ENCODE peak calls at places on chromosome 22, in four cellular contexts. One of them, this sample, is unnamed.

GRCh38 chr22:46392137-46392844 is 56.8 kb downstream of the TRMU start:
- DNase-seq in naive thymus-derived CD4-positive, alpha-beta T cell: no peak
- DNase-seq in tibial nerve: no peak
- DNase-seq in AG10803: no peak
- DNase-seq in this sample: no peak

GRCh38 chr22:19060356-19061009 is 61.7 kb downstream of the DGCR2 start:
- DNase-seq in tibial nerve: no peak
- DNase-seq in AG10803: no peak
- DNase-seq in naive thymus-derived CD4-positive, alpha-beta T cell: no peak
- DNase-seq in this sample: no peak

GRCh38 chr22:29989446-29989845 is 90.8 kb upstream of the HORMAD2 start:
- DNase-seq in tibial nerve: no peak
- DNase-seq in AG10803: no peak
- DNase-seq in naive thymus-derived CD4-positive, alpha-beta T cell: no peak
- DNase-seq in this sample: no peak

GRCh38 chr22:25582946-25583345 is 18.5 kb downstream of the GRK3 start:
- DNase-seq in tibial nerve: no peak
- DNase-seq in AG10803: peak; percentile 53
- DNase-seq in naive thymus-derived CD4-positive, alpha-beta T cell: no peak
- DNase-seq in this sample: no peak

GRCh38 chr22:19942886-19943664 is 1.5 kb upstream of the TXNRD2 start:
- DNase-seq in AG10803: peak; percentile 92
- DNase-seq in tibial nerve: peak; percentile 63
- DNase-seq in naive thymus-derived CD4-positive, alpha-beta T cell: no peak
- DNase-seq in this sample: no peak

GRCh38 chr22:32080904-32081303 is 37.8 kb downstream of the SLC5A1 start:
- DNase-seq in AG10803: peak; percentile 53
- DNase-seq in tibial nerve: no peak
- DNase-seq in naive thymus-derived CD4-positive, alpha-beta T cell: no peak
- DNase-seq in this sample: no peak

GRCh38 chr22:32533265-32534068 is 58.9 kb downstream of the FBXO7 start:
- DNase-seq in AG10803: peak; percentile 60
- DNase-seq in tibial nerve: no peak
- DNase-seq in naive thymus-derived CD4-positive, alpha-beta T cell: no peak
- DNase-seq in this sample: no peak

GRCh38 chr22:19871023-19871844 is 16.6 kb upstream of the GNB1L start:
- DNase-seq in naive thymus-derived CD4-positive, alpha-beta T cell: no peak
- DNase-seq in tibial nerve: no peak
- DNase-seq in AG10803: no peak
- DNase-seq in this sample: no peak

GRCh38 chr22:35601743-35602633 is 15.1 kb downstream of the MB start:
- DNase-seq in AG10803: peak; percentile 78
- DNase-seq in tibial nerve: peak; percentile 31
- DNase-seq in naive thymus-derived CD4-positive, alpha-beta T cell: no peak
- DNase-seq in this sample: no peak

GRCh38 chr22:38755911-38756532 is at the start of gene SUN2:
- DNase-seq in tibial nerve: peak; percentile 89
- DNase-seq in naive thymus-derived CD4-positive, alpha-beta T cell: peak; percentile 98
- DNase-seq in AG10803: peak; percentile 83
- DNase-seq in this sample: peak; percentile 95

GRCh38 chr22:35072939-35073338 is 7.0 kb downstream of the ISX start:
- DNase-seq in naive thymus-derived CD4-positive, alpha-beta T cell: no peak
- DNase-seq in AG10803: peak; percentile 27
- DNase-seq in tibial nerve: no peak
- DNase-seq in this sample: no peak

GRCh38 chr22:28029962-28030361 is 110.9 kb upstream of the PITPNB start:
- DNase-seq in tibial nerve: no peak
- DNase-seq in AG10803: no peak
- DNase-seq in naive thymus-derived CD4-positive, alpha-beta T cell: no peak
- DNase-seq in this sample: no peak

GRCh38 chr22:20233351-20234313 is 34.5 kb downstream of the RTN4R start:
- DNase-seq in tibial nerve: no peak
- DNase-seq in AG10803: no peak
- DNase-seq in naive thymus-derived CD4-positive, alpha-beta T cell: no peak
- DNase-seq in this sample: no peak

GRCh38 chr22:29332886-29333496 is 17.5 kb upstream of the RASL10A start:
- DNase-seq in AG10803: no peak
- DNase-seq in tibial nerve: no peak
- DNase-seq in naive thymus-derived CD4-positive, alpha-beta T cell: no peak
- DNase-seq in this sample: no peak

GRCh38 chr22:37599161-37599560 is 9.5 kb upstream of the GGA1 start:
- DNase-seq in AG10803: no peak
- DNase-seq in tibial nerve: peak; percentile 38
- DNase-seq in naive thymus-derived CD4-positive, alpha-beta T cell: no peak
- DNase-seq in this sample: no peak

GRCh38 chr22:43570531-43571144 is 158.8 kb downstream of the MPPED1 start:
- DNase-seq in tibial nerve: no peak
- DNase-seq in naive thymus-derived CD4-positive, alpha-beta T cell: no peak
- DNase-seq in AG10803: no peak
- DNase-seq in this sample: no peak

GRCh38 chr22:19874307-19875060 is 19.8 kb upstream of the GNB1L start:
- DNase-seq in AG10803: peak; percentile 28
- DNase-seq in naive thymus-derived CD4-positive, alpha-beta T cell: no peak
- DNase-seq in tibial nerve: no peak
- DNase-seq in this sample: peak; percentile 41

GRCh38 chr22:25489947-25490346 is 74.5 kb upstream of the GRK3 start:
- DNase-seq in naive thymus-derived CD4-positive, alpha-beta T cell: no peak
- DNase-seq in tibial nerve: no peak
- DNase-seq in AG10803: no peak
- DNase-seq in this sample: no peak

GRCh38 chr22:29994027-29994715 is 86.1 kb upstream of the HORMAD2 start:
- DNase-seq in tibial nerve: no peak
- DNase-seq in naive thymus-derived CD4-positive, alpha-beta T cell: no peak
- DNase-seq in AG10803: peak; percentile 71
- DNase-seq in this sample: no peak

GRCh38 chr22:36246718-36247117 is 6.2 kb upstream of the APOL1 start:
- DNase-seq in tibial nerve: no peak
- DNase-seq in AG10803: no peak
- DNase-seq in naive thymus-derived CD4-positive, alpha-beta T cell: no peak
- DNase-seq in this sample: no peak

GRCh38 chr22:16131918-16132317 is 442.1 kb downstream of the POTEH start:
- DNase-seq in naive thymus-derived CD4-positive, alpha-beta T cell: no peak
- DNase-seq in AG10803: no peak
- DNase-seq in tibial nerve: no peak
- DNase-seq in this sample: no peak

GRCh38 chr22:46050451-46050845 is 73.5 kb upstream of the WNT7B start:
- DNase-seq in AG10803: no peak
- DNase-seq in naive thymus-derived CD4-positive, alpha-beta T cell: no peak
- DNase-seq in tibial nerve: no peak
- DNase-seq in this sample: no peak

GRCh38 chr22:30178180-30179126 is 68.1 kb downstream of the LIF start:
- DNase-seq in AG10803: peak; percentile 2
- DNase-seq in tibial nerve: no peak
- DNase-seq in naive thymus-derived CD4-positive, alpha-beta T cell: no peak
- DNase-seq in this sample: no peak

GRCh38 chr22:46466255-46466676 is 71.2 kb downstream of the CELSR1 start:
- DNase-seq in tibial nerve: no peak
- DNase-seq in naive thymus-derived CD4-positive, alpha-beta T cell: no peak
- DNase-seq in AG10803: no peak
- DNase-seq in this sample: no peak

GRCh38 chr22:30602049-30602448 is 4.9 kb upstream of the TCN2 start:
- DNase-seq in tibial nerve: no peak
- DNase-seq in AG10803: peak; percentile 29
- DNase-seq in naive thymus-derived CD4-positive, alpha-beta T cell: no peak
- DNase-seq in this sample: no peak

GRCh38 chr22:35024364-35024692 is 41.6 kb upstream of the ISX start:
- DNase-seq in AG10803: no peak
- DNase-seq in naive thymus-derived CD4-positive, alpha-beta T cell: no peak
- DNase-seq in tibial nerve: no peak
- DNase-seq in this sample: no peak

DNA sequence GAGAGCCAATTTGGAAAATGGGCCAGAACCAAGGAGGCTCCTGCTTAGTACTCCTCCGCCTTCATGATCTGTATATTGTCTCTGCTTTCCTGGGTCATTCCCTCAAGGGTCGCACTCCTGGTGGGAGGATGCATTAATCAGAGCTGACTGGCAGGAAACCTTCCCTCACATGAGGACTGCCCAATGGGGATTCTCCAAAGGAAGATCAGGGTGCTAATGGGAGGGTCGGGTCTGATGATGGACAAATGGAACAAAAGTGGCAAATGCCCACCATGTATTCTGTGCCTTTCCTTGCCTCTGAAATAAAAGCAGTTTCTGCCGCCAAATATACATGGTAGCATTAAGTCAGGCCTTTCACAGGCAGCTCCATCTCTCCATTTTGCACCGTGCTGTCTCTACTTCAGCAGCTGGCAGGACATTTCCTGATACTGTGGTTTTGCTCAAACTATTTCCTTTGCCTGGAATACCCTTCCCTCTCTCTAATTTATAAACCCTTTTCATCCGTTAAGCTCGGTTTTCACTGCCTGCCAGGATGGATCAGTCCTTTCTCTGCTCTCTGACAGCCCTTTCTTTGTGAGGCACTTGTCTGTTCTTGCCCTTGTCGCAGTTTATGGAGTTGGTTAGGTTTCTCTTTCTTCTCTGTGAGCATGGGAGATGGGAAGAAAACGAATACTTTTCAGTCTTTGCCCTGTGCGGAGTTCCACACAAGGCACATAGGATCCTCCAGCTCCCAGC is 13.5 kb downstream of the SREBF2 start:
- DNase-seq in AG10803: no peak
- DNase-seq in tibial nerve: no peak
- DNase-seq in naive thymus-derived CD4-positive, alpha-beta T cell: no peak
- DNase-seq in this sample: no peak
- H3K4me3 ChIP-seq in AG10803: no peak overlapping the region
- H3K4me3 ChIP-seq in tibial nerve: no peak overlapping the region
- H3K4me3 ChIP-seq in naive thymus-derived CD4-positive, alpha-beta T cell: no peak overlapping the region
- H3K4me3 ChIP-seq in this sample: no peak overlapping the region

DNA sequence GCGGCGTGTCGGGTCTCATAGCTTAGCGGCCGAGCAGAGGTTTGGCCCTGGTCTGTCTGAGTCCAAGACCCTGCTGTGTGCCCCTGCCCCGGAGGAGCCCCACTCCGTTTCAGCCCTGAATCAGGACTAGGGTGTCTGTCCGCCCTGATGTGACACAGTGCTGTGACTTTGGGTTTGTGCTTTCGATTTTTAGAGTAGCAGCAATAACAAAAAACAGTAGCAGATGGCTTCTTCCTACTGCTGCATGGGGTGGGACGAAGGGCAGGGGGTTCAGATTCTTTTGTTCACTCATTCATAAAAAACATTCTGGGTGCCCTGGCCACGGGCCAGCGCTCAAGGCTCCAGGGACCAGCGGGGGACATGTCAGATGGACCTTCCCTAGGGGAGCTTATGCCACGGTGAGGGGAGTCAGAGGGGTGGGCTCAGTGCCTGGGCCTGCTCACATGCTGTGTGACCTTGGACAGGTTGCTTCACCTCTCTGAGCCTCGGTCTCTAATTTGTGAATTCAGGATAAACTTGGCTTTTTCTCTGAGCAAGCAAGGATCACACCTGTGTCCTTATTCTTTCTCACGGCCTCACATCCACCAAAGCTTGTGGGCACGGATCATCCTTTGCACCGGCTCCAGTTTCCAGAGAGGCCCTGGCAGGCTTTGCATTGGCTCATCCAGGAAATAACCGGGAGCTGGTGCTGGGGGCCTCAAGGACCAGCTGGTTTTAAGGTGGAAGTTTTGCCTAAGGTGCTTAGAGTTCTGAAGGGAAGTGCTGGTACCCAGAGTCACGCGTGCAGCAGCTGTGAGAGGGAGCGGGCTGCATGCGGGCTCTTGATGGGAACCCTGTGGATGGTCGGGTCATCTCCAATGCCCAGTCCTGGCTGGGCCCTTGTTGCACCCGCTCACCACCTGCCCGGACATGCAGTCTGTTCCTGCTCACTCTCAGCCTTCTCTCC is 24.4 kb upstream of the PRR5 start:
- DNase-seq in naive thymus-derived CD4-positive, alpha-beta T cell: no peak
- DNase-seq in AG10803: no peak
- DNase-seq in tibial nerve: no peak
- DNase-seq in this sample: no peak
- H3K4me3 ChIP-seq in naive thymus-derived CD4-positive, alpha-beta T cell: no peak overlapping the region
- H3K4me3 ChIP-seq in AG10803: no peak overlapping the region
- H3K4me3 ChIP-seq in tibial nerve: no peak overlapping the region
- H3K4me3 ChIP-seq in this sample: no peak overlapping the region

DNA sequence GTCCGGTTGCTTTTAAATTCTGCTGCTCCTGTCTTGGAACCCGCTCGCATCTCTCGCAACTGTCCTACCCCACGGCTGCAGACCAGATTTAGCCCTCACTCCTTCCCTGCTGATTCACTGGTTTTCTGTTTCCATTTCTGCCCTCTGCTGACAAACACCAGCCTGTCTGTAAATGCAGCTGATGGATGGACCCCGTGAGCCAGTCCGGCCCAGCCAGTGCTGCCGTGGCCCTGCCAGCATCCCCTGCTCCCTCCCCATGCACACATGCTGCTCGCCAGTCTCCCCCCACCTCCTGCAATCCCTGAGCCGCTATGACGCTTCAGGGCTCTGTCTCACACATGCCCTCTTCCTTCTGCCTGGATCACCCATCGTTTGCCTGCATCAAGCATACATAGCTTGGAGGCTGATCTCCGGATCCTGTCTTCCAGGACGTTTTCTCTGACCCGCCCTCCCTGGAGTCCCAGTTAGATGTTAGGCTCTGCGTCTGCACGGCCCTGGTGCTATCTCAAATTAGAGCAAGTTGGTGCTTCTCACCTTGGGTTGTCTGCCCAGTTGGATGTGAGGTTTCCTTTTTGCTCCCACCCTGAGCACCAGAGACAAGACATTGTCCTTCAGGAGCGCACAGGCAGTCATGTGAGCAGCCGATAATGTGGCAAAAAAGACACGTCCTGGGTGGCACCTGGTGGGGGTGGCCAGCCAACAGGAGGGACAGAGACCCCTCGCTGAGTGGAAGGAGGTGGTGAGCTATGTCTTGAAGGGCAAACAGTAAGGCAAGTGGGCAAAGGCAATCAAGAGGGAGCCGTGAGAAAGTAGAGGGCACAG is 4.3 kb upstream of the ACR start:
- DNase-seq in tibial nerve: no peak
- DNase-seq in naive thymus-derived CD4-positive, alpha-beta T cell: no peak
- DNase-seq in AG10803: peak; percentile 59
- DNase-seq in this sample: peak; percentile 16
- H3K4me3 ChIP-seq in tibial nerve: no peak overlapping the region
- H3K4me3 ChIP-seq in naive thymus-derived CD4-positive, alpha-beta T cell: no peak overlapping the region
- H3K4me3 ChIP-seq in AG10803: peak overlapping the region; percentile 31
- H3K4me3 ChIP-seq in this sample: no peak overlapping the region

GRCh38 chr22:21632931-21633330 is 371 bp downstream of the CCDC116 start:
- DNase-seq in AG10803: no peak
- DNase-seq in naive thymus-derived CD4-positive, alpha-beta T cell: no peak
- DNase-seq in tibial nerve: no peak
- DNase-seq in this sample: no peak
- H3K4me3 ChIP-seq in AG10803: no peak overlapping the region
- H3K4me3 ChIP-seq in naive thymus-derived CD4-positive, alpha-beta T cell: no peak overlapping the region
- H3K4me3 ChIP-seq in tibial nerve: no peak overlapping the region
- H3K4me3 ChIP-seq in this sample: no peak overlapping the region

GRCh38 chr22:21593406-21594232 is 26.1 kb downstream of the UBE2L3 start:
- DNase-seq in naive thymus-derived CD4-positive, alpha-beta T cell: no peak
- DNase-seq in tibial nerve: no peak
- DNase-seq in AG10803: no peak
- DNase-seq in this sample: peak; percentile 75

GRCh38 chr22:21591695-21592094 is 24.2 kb downstream of the UBE2L3 start:
- DNase-seq in tibial nerve: no peak
- DNase-seq in AG10803: no peak
- DNase-seq in naive thymus-derived CD4-positive, alpha-beta T cell: no peak
- DNase-seq in this sample: peak; percentile 59

GRCh38 chr22:21592422-21592821 is 24.9 kb downstream of the UBE2L3 start:
- DNase-seq in AG10803: no peak
- DNase-seq in naive thymus-derived CD4-positive, alpha-beta T cell: no peak
- DNase-seq in tibial nerve: no peak
- DNase-seq in this sample: no peak

GRCh38 chr22:21589415-21589814 is 21.9 kb downstream of the UBE2L3 start:
- DNase-seq in AG10803: no peak
- DNase-seq in naive thymus-derived CD4-positive, alpha-beta T cell: no peak
- DNase-seq in tibial nerve: no peak
- DNase-seq in this sample: no peak

GRCh38 chr22:21590809-21591641 is 23.5 kb downstream of the UBE2L3 start:
- DNase-seq in tibial nerve: no peak
- DNase-seq in naive thymus-derived CD4-positive, alpha-beta T cell: no peak
- DNase-seq in AG10803: no peak
- DNase-seq in this sample: no peak
- H3K4me3 ChIP-seq in tibial nerve: no peak overlapping the region
- H3K4me3 ChIP-seq in naive thymus-derived CD4-positive, alpha-beta T cell: no peak overlapping the region
- H3K4me3 ChIP-seq in AG10803: no peak overlapping the region
- H3K4me3 ChIP-seq in this sample: no peak overlapping the region

This sample was measured in left ventricle myocardium inferior.